ENCODE peak calls at places on chromosomes 12 and 14, in ten cellular contexts. T, Y, O, S, L, Q, P, D, M and W are unnamed samples.

GRCh38 chr12:88298761-88299242 is 156.7 kb downstream of the TMTC3 start:
- DNase-seq in D (peak; percentile 66), Q (peak; percentile 41), T (no peak), L (no peak), P (no peak), M (no peak), O (no peak), Y (no peak), S (peak; percentile 57), W (no peak)

GRCh38 chr12:122021822-122022392 is at the start of gene BCL7A:
- DNase-seq in M (peak; percentile 77), O (peak; percentile 57), P (peak; percentile 67), Q (peak; percentile 82), L (peak; percentile 71), T (peak; percentile 43), Y (peak; percentile 87), D (peak; percentile 88), S (peak; percentile 82), W (peak; percentile 80)

GRCh38 chr14:53888535-53889386 is 67.9 kb downstream of the BMP4 start:
- DNase-seq in Q (no peak), L (no peak), M (no peak), T (no peak), Y (peak; percentile 36), P (no peak), D (no peak), S (no peak), O (no peak), W (no peak)

GRCh38 chr14:98204139-98204538 is 1067.9 kb downstream of the BCL11B start:
- DNase-seq in Y (no peak), L (no peak), D (no peak), Q (no peak), M (no peak), T (no peak), P (no peak), O (no peak), S (no peak), W (no peak)

GRCh38 chr14:64074961-64075619 is 219.1 kb downstream of the ESR2 start:
- DNase-seq in S (peak; percentile 25), O (no peak), P (no peak), L (no peak), T (no peak), Q (no peak), D (no peak), Y (no peak), M (no peak), W (no peak)

GRCh38 chr12:48777501-48778400 is 11.1 kb downstream of the ADCY6 start:
- DNase-seq in L (no peak), D (no peak), M (no peak), S (no peak), P (no peak), Q (no peak), Y (no peak), T (no peak), O (no peak), W (no peak)

GRCh38 chr12:56257491-56258067 is 605 bp downstream of the ANKRD52 start:
- DNase-seq in S (no peak), Q (peak; percentile 72), Y (peak; percentile 53), T (no peak), P (no peak), D (peak; percentile 62), O (no peak), M (peak; percentile 46), L (no peak), W (peak; percentile 59)

GRCh38 chr14:92502541-92503286 is 10.9 kb upstream of the RIN3 start:
- DNase-seq in T (no peak), Y (no peak), L (no peak), Q (no peak), M (peak; percentile 17), S (no peak), D (no peak), O (no peak), P (no peak), W (no peak)

GRCh38 chr12:41946106-41946505 is 198.6 kb downstream of the GXYLT1 start:
- DNase-seq in S (no peak), T (no peak), Y (no peak), Q (no peak), M (no peak), L (no peak), O (no peak), D (no peak), P (no peak), W (no peak)

GRCh38 chr14:77316872-77317271 is 3.8 kb downstream of the POMT2 start:
- DNase-seq in T (no peak), P (no peak), L (peak; percentile 34), S (no peak), O (no peak), M (no peak), Y (peak; percentile 21), Q (no peak), D (no peak), W (no peak)

GRCh38 chr12:122943196-122943595 is 23.1 kb downstream of the ABCB9 start:
- DNase-seq in T (no peak), L (no peak), S (no peak), D (no peak), Q (no peak), P (no peak), Y (no peak), O (no peak), M (peak; percentile 35), W (no peak)

GRCh38 chr12:104422441-104422840 is 34.3 kb upstream of the CHST11 start:
- DNase-seq in D (no peak), M (no peak), Q (no peak), O (no peak), T (no peak), Y (no peak), L (no peak), P (no peak), S (no peak), W (no peak)

GRCh38 chr14:30658645-30659044 is 36.5 kb downstream of the SCFD1 start:
- DNase-seq in D (no peak), Y (no peak), P (no peak), T (no peak), S (no peak), M (no peak), L (no peak), O (no peak), Q (no peak), W (no peak)
- H3K36me3 ChIP-seq in D (peaks cover 25% of the 10 kb centered on the region), Y (peaks cover 6% of the 10 kb centered on the region), P (no peaks in the 10 kb centered on the region), T (peaks cover 8% of the 10 kb centered on the region), S (peaks cover 2% of the 10 kb centered on the region), M (no peaks in the 10 kb centered on the region), L (peaks cover 81% of the 10 kb centered on the region), O (peaks cover 5% of the 10 kb centered on the region), Q (peaks cover 33% of the 10 kb centered on the region), W (peaks cover 14% of the 10 kb centered on the region)

GRCh38 chr14:55582741-55583140 is 2.7 kb downstream of the KTN1 start:
- DNase-seq in T (no peak), M (no peak), Q (no peak), L (no peak), O (no peak), P (no peak), D (no peak), Y (no peak), S (no peak), W (no peak)
- H3K4me3 ChIP-seq in T (no peak overlapping the region), M (no peak overlapping the region), Q (no peak overlapping the region), L (peak overlapping the region; percentile 88), O (no peak overlapping the region), P (no peak overlapping the region), D (peak overlapping the region; percentile 92), Y (no peak overlapping the region), S (no peak overlapping the region), W (peak overlapping the region; percentile 31)

GRCh38 chr12:52587563-52587962 is 13.7 kb downstream of the KRT72 start:
- DNase-seq in L (no peak), Y (no peak), P (no peak), Q (no peak), S (no peak), O (no peak), D (no peak), M (no peak), T (no peak), W (no peak)
- TF ChIP-seq CTCF in L (no peak), Y (no peak), P (no peak), Q (no peak), S (no peak), O (no peak), D (no peak), M (no peak), T (no peak), W (no peak)

GRCh38 chr12:117013726-117014125 is 85.5 kb downstream of the TESC start:
- DNase-seq in M (no peak), O (no peak), L (no peak), D (no peak), P (no peak), T (no peak), Y (no peak), S (no peak), Q (no peak), W (no peak)

GRCh38 chr12:117014342-117014887 is 84.8 kb downstream of the TESC start:
- DNase-seq in L (no peak), Y (no peak), M (no peak), T (no peak), D (no peak), O (no peak), S (no peak), Q (no peak), P (no peak), W (no peak)

GRCh38 chr12:117018276-117018675 is 80.9 kb downstream of the TESC start:
- DNase-seq in D (no peak), Y (no peak), O (no peak), Q (no peak), S (no peak), T (no peak), M (no peak), L (no peak), P (no peak), W (no peak)

GRCh38 chr12:117012189-117012805 is 86.9 kb downstream of the TESC start:
- DNase-seq in S (peak; percentile 40), Y (no peak), O (no peak), P (no peak), M (no peak), T (no peak), D (no peak), Q (no peak), L (no peak), W (no peak)

DNA sequence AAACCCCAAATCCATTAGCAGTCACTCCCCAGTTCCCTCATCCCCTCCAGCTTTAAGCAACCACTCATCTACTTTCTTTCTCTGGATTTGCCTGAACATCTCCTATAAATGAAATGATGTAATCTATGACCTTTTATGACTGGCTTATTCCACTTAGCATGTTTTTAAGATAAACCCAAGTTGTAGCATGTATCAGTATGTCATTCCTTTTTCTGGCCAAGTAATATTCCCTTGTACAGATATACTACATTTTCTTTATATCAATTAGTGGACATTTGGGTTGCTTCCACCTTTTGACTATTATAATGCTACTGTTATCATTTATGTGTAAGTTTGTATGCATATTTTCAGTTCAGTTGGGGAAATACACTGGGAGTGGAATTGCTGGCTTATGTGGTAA is 83.4 kb downstream of the TESC start:
- DNase-seq in Q (no peak), O (no peak), S (no peak), T (no peak), Y (no peak), D (no peak), L (no peak), P (no peak), M (no peak), W (no peak)
- H3K36me3 ChIP-seq in Q (no peaks in the 10 kb centered on the region), O (peaks cover 4% of the 10 kb centered on the region), S (peaks cover 7% of the 10 kb centered on the region), T (peaks cover 15% of the 10 kb centered on the region), Y (peaks cover 2% of the 10 kb centered on the region), D (peaks cover 17% of the 10 kb centered on the region), L (peaks cover 36% of the 10 kb centered on the region), P (no peaks in the 10 kb centered on the region), M (no peaks in the 10 kb centered on the region), W (peaks cover 33% of the 10 kb centered on the region)